ENCODE peak calls at places on chromosomes 6 and 20, in eight cellular contexts. J, Q, V, U, R, P, X and Y are unnamed samples.

GRCh38 chr20:7379621-7380220 is 560.5 kb downstream of the HAO1 start:
- DNase-seq in J (no peak), Q (no peak), V (no peak), U (no peak), R (no peak), P (no peak), X (no peak), Y (no peak)

GRCh38 chr6:1222426-1223311 is 89.2 kb upstream of the FOXQ1 start:
- DNase-seq in J (no peak), Q (no peak), V (peak), U (no peak), R (no peak), P (no peak), X (no peak), Y (no peak)

GRCh38 chr6:84764332-84765049 is at the start of gene TBX18:
- DNase-seq in J (peak), Q (no peak), V (no peak), U (peak), R (peak), P (peak), X (peak), Y (no peak)

GRCh38 chr6:61809004-61809595 is 476.9 kb downstream of the KHDRBS2 start:
- DNase-seq in J (peak), Q (no peak), V (no peak), U (no peak), R (no peak), P (no peak), X (peak), Y (no peak)

GRCh38 chr6:170006524-170007467 is 255.4 kb downstream of the ERMARD start:
- DNase-seq in J (no peak), Q (no peak), V (no peak), U (no peak), R (no peak), P (no peak), X (peak), Y (no peak)

GRCh38 chr6:14524319-14524718 is 406.7 kb downstream of the CD83 start:
- DNase-seq in J (peak), Q (no peak), V (no peak), U (no peak), R (no peak), P (peak), X (no peak), Y (no peak)

GRCh38 chr6:131950767-131951575 is at the start of gene CCN2:
- DNase-seq in J (peak), Q (no peak), V (peak), U (no peak), R (peak), P (peak), X (peak), Y (no peak)

GRCh38 chr6:121641158-121641557 is 205.7 kb downstream of the GJA1 start:
- DNase-seq in J (no peak), Q (no peak), V (no peak), U (no peak), R (no peak), P (no peak), X (no peak), Y (no peak)

GRCh38 chr20:29689411-29690225 is 1567.8 kb upstream of the DEFB115 start:
- DNase-seq in J (no peak), Q (peak), V (no peak), U (peak), R (no peak), P (no peak), X (peak), Y (no peak)

GRCh38 chr20:53718142-53718481 is 124.5 kb upstream of the ZNF217 start:
- DNase-seq in J (no peak), Q (no peak), V (no peak), U (no peak), R (no peak), P (no peak), X (peak), Y (no peak)

GRCh38 chr6:36290668-36291620 is 21.1 kb downstream of the PNPLA1 start:
- DNase-seq in J (no peak), Q (no peak), V (no peak), U (no peak), R (no peak), P (no peak), X (no peak), Y (no peak)

GRCh38 chr6:7317538-7317937 is 4.5 kb upstream of the SSR1 start:
- DNase-seq in J (no peak), Q (no peak), V (no peak), U (no peak), R (no peak), P (no peak), X (no peak), Y (no peak)

GRCh38 chr20:35953411-35954199 is 697 bp downstream of the SCAND1 start:
- DNase-seq in J (peak), Q (peak), V (peak), U (peak), R (no peak), P (peak), X (no peak), Y (peak)

GRCh38 chr6:5173862-5174643 is 86.7 kb downstream of the LYRM4 start:
- DNase-seq in J (no peak), Q (peak), V (no peak), U (no peak), R (no peak), P (peak), X (no peak), Y (no peak)

GRCh38 chr6:166351715-166352285 is 9.5 kb upstream of the SFT2D1 start:
- DNase-seq in J (no peak), Q (no peak), V (no peak), U (no peak), R (no peak), P (no peak), X (peak), Y (no peak)

GRCh38 chr6:119467478-119468081 is 118.0 kb upstream of the MAN1A1 start:
- DNase-seq in J (no peak), Q (no peak), V (no peak), U (no peak), R (no peak), P (peak), X (no peak), Y (no peak)

GRCh38 chr6:163417595-163417994 is 3.1 kb downstream of the QKI start:
- DNase-seq in J (no peak), Q (no peak), V (no peak), U (no peak), R (no peak), P (no peak), X (no peak), Y (no peak)